ENCODE peak calls at places on chromosomes 12 and 14, in ten cellular contexts. Z, B, P, I, O, C, S, X, T and E are unnamed samples.

GRCh38 chr12:39294712-39295111 is 148.2 kb downstream of the KIF21A start:
- DNase-seq in Z (no peak), B (no peak), P (no peak), I (no peak), O (no peak), C (no peak), S (no peak), X (no peak), T (no peak), E (no peak)

GRCh38 chr12:31524791-31525495 is 66.0 kb downstream of the DENND5B start:
- DNase-seq in Z (no peak), B (peak), P (peak), I (no peak), O (no peak), C (no peak), S (no peak), X (no peak), T (no peak), E (no peak)

GRCh38 chr12:64627781-64628180 is 17.5 kb downstream of the RASSF3 start:
- DNase-seq in Z (no peak), B (peak), P (no peak), I (no peak), O (no peak), C (no peak), S (no peak), X (no peak), T (no peak), E (no peak)

GRCh38 chr12:2431810-2432209 is 363.0 kb upstream of the FKBP4 start:
- DNase-seq in Z (no peak), B (no peak), P (no peak), I (peak), O (no peak), C (peak), S (no peak), X (no peak), T (no peak), E (no peak)

GRCh38 chr14:61648377-61648776 is 46.9 kb upstream of the HIF1A start:
- DNase-seq in Z (no peak), B (no peak), P (no peak), I (no peak), O (no peak), C (no peak), S (no peak), X (no peak), T (no peak), E (no peak)

GRCh38 chr12:131736807-131737484 is 26.1 kb downstream of the SFSWAP start:
- DNase-seq in Z (no peak), B (peak), P (peak), I (no peak), O (peak), C (no peak), S (no peak), X (no peak), T (no peak), E (no peak)

GRCh38 chr12:92745874-92746553 is 43.2 kb downstream of the PLEKHG7 start:
- DNase-seq in Z (peak), B (peak), P (peak), I (peak), O (no peak), C (peak), S (peak), X (no peak), T (peak), E (peak)

GRCh38 chr12:108772247-108772646 is 40.9 kb upstream of the CORO1C start:
- DNase-seq in Z (no peak), B (no peak), P (no peak), I (no peak), O (no peak), C (no peak), S (no peak), X (no peak), T (no peak), E (peak)

GRCh38 chr14:23608454-23608853 is 27.7 kb upstream of the DHRS2 start:
- DNase-seq in Z (no peak), B (no peak), P (no peak), I (no peak), O (no peak), C (no peak), S (peak), X (no peak), T (no peak), E (no peak)

GRCh38 chr12:122182887-122183587 is at the start of gene LRRC43:
- DNase-seq in Z (no peak), B (no peak), P (no peak), I (no peak), O (no peak), C (no peak), S (peak), X (peak), T (peak), E (no peak)

GRCh38 chr14:30756594-30756993 is 117.8 kb upstream of the COCH start:
- DNase-seq in Z (no peak), B (no peak), P (no peak), I (no peak), O (no peak), C (no peak), S (no peak), X (no peak), T (no peak), E (no peak)

GRCh38 chr12:93541578-93542217 is 30.8 kb upstream of the SOCS2 start:
- DNase-seq in Z (no peak), B (no peak), P (no peak), I (no peak), O (no peak), C (no peak), S (no peak), X (peak), T (no peak), E (no peak)

GRCh38 chr14:31154956-31155355 is 52.6 kb downstream of the HECTD1 start:
- DNase-seq in Z (no peak), B (no peak), P (peak), I (no peak), O (no peak), C (no peak), S (no peak), X (no peak), T (no peak), E (no peak)

GRCh38 chr14:96136361-96136760 is 68.3 kb upstream of the BDKRB2 start:
- DNase-seq in Z (no peak), B (peak), P (no peak), I (no peak), O (no peak), C (no peak), S (no peak), X (no peak), T (no peak), E (no peak)

GRCh38 chr12:62783881-62784280 is 151.1 kb downstream of the PPM1H start:
- DNase-seq in Z (no peak), B (no peak), P (no peak), I (no peak), O (no peak), C (no peak), S (no peak), X (no peak), T (no peak), E (no peak)

GRCh38 chr12:81668475-81668874 is 90.7 kb downstream of the PPFIA2 start:
- DNase-seq in Z (no peak), B (peak), P (peak), I (no peak), O (no peak), C (no peak), S (no peak), X (no peak), T (no peak), E (no peak)

GRCh38 chr14:53411110-53411509 is 258.0 kb upstream of the DDHD1 start:
- DNase-seq in Z (no peak), B (peak), P (no peak), I (no peak), O (no peak), C (no peak), S (no peak), X (no peak), T (no peak), E (no peak)

GRCh38 chr12:56935157-56935556 is 949 bp upstream of the SDR9C7 start:
- DNase-seq in Z (no peak), B (no peak), P (no peak), I (no peak), O (no peak), C (no peak), S (no peak), X (no peak), T (no peak), E (no peak)

GRCh38 chr12:26845984-26846383 is 13.0 kb upstream of the ITPR2 start:
- DNase-seq in Z (no peak), B (peak), P (no peak), I (no peak), O (no peak), C (no peak), S (peak), X (no peak), T (no peak), E (no peak)

GRCh38 chr12:26845057-26845666 is 12.2 kb upstream of the ITPR2 start:
- DNase-seq in Z (peak), B (peak), P (peak), I (peak), O (no peak), C (peak), S (peak), X (no peak), T (peak), E (no peak)

GRCh38 chr12:109937371-109937770 is 37.3 kb downstream of the TCHP start:
- DNase-seq in Z (no peak), B (no peak), P (no peak), I (no peak), O (no peak), C (no peak), S (no peak), X (no peak), T (no peak), E (no peak)

GRCh38 chr12:100414756-100415155 is 57.9 kb downstream of the SLC17A8 start:
- DNase-seq in Z (no peak), B (no peak), P (no peak), I (no peak), O (no peak), C (no peak), S (no peak), X (no peak), T (no peak), E (no peak)

GRCh38 chr14:70754989-70755388 is 54.3 kb downstream of the MAP3K9 start:
- DNase-seq in Z (no peak), B (no peak), P (peak), I (no peak), O (no peak), C (no peak), S (peak), X (peak), T (no peak), E (no peak)

GRCh38 chr12:64082866-64083268 is 139.2 kb downstream of the KICS2 start:
- DNase-seq in Z (no peak), B (no peak), P (no peak), I (no peak), O (no peak), C (no peak), S (peak), X (no peak), T (no peak), E (no peak)

GRCh38 chr12:77120695-77121094 is 55.3 kb upstream of the E2F7 start:
- DNase-seq in Z (no peak), B (peak), P (no peak), I (no peak), O (no peak), C (no peak), S (no peak), X (no peak), T (no peak), E (no peak)

GRCh38 chr14:89750206-89750867 is 204.2 kb downstream of the EFCAB11 start:
- DNase-seq in Z (no peak), B (peak), P (no peak), I (no peak), O (no peak), C (no peak), S (no peak), X (no peak), T (no peak), E (no peak)

GRCh38 chr14:34872822-34873590 is 2.2 kb downstream of the BAZ1A start:
- DNase-seq in Z (no peak), B (peak), P (no peak), I (peak), O (no peak), C (peak), S (peak), X (peak), T (no peak), E (no peak)

GRCh38 chr14:75259946-75260545 is 18.6 kb upstream of the FOS start:
- DNase-seq in Z (no peak), B (no peak), P (no peak), I (no peak), O (no peak), C (no peak), S (no peak), X (no peak), T (no peak), E (no peak)

DNA sequence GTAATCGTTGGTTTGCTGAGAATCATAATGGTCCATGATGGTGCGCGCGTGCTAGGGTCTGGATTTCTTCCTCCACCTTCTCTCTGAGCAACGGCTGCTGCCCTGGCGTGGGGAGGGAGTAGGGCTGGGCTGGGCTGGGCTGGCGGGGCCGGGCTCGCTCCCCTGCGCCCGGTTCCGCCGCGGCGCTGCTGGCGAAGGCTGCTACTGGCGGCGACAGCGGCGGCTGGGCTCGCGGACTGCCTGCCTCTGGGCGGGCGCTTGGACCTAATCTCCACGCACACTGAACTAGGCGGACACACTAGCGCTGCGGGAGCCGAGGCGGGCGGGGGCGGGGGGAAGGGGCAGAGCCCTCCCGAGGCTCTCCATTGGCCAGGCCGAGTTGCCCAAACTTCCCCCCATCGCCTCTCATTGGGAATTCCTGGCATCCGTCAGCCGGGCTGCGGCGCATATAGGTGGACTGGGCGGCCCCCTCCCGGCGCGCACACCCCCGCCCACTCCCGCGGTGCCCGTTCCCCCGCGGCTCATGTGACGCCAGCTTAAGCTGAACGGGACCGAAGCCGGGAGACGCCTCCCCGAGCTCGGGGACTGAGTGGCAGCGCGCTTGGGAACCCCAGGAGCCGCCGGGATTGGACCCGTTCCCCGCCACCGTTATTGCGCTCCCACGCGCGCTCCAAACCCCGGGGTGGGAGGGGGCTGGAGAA is at the start of gene ACTN1:
- DNase-seq in Z (peak), B (peak), P (peak), I (peak), O (peak), C (peak), S (peak), X (peak), T (peak), E (peak)
- H3K27ac ChIP-seq in Z (peak), B (peak), P (peak), I (peak), O (peak), C (peak), S (peak), X (peak), T (peak), E (peak)

GRCh38 chr14:45867046-45867894 is 614.3 kb upstream of the MIS18BP1 start:
- DNase-seq in Z (no peak), B (no peak), P (no peak), I (no peak), O (no peak), C (no peak), S (no peak), X (no peak), T (no peak), E (no peak)
- H3K4me3 ChIP-seq in Z (no peak), B (no peak), P (no peak), I (no peak), O (no peak), C (no peak), S (no peak), X (no peak), T (no peak), E (no peak)

GRCh38 chr12:12439636-12440035 is 82.8 kb downstream of the BORCS5 start:
- DNase-seq in Z (no peak), B (peak), P (no peak), I (peak), O (no peak), C (no peak), S (no peak), X (no peak), T (no peak), E (no peak)

GRCh38 chr12:12441051-12441807 is 84.4 kb downstream of the BORCS5 start:
- DNase-seq in Z (no peak), B (no peak), P (no peak), I (no peak), O (no peak), C (no peak), S (no peak), X (no peak), T (no peak), E (no peak)

GRCh38 chr12:12443482-12443881 is 86.6 kb downstream of the BORCS5 start:
- DNase-seq in Z (no peak), B (no peak), P (no peak), I (peak), O (no peak), C (peak), S (peak), X (peak), T (peak), E (no peak)

GRCh38 chr12:12442548-12443071 is 85.7 kb downstream of the BORCS5 start:
- DNase-seq in Z (no peak), B (peak), P (peak), I (no peak), O (no peak), C (no peak), S (no peak), X (no peak), T (no peak), E (no peak)

DNA sequence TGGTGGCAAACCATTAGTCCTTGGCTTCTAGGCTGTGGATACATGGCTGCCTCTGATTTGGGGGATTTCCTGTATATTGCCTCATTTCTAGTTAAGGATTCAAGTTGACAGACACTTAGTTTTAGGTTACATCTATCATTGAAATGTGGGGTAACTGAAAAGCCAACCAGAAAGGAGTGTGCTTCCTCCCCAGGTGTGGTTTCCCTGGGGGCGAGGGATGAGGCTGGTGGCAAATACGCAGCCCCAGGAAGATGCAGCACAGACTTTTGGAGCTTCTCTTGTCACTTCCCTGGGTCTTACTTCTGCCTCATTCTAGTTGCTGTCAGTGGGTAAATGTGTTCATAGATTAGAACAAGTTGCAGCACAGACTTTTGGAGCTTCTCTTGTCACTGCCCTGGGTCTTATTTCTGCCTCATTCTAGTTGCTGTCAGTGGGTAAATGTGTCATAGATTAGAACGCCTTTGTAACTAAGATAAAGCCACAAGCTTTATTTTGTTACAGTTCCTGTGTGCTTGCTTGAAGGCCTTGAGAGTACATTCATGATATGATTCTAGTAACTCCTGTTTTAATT is 85.1 kb downstream of the BORCS5 start:
- DNase-seq in Z (no peak), B (peak), P (no peak), I (no peak), O (no peak), C (no peak), S (no peak), X (no peak), T (no peak), E (no peak)
- TF ChIP-seq POLR2A in Z (no peak), B (no peak), P (no peak), I (no peak), O (no peak), C (no peak), S (no peak), X (no peak), T (peak), E (no peak)

GRCh38 chr12:106126441-106127288 is 12.1 kb downstream of the NUAK1 start:
- DNase-seq in Z (no peak), B (peak), P (no peak), I (peak), O (no peak), C (peak), S (no peak), X (peak), T (no peak), E (peak)
- H3K27ac ChIP-seq in Z (peak), B (peak), P (no peak), I (peak), O (no peak), C (peak), S (no peak), X (peak), T (peak), E (peak)

GRCh38 chr14:20690848-20691640 is 2.5 kb downstream of the ANG start:
- DNase-seq in Z (no peak), B (peak), P (peak), I (peak), O (no peak), C (no peak), S (peak), X (peak), T (peak), E (no peak)
- H3K4me3 ChIP-seq in Z (no peak), B (no peak), P (no peak), I (no peak), O (no peak), C (no peak), S (no peak), X (no peak), T (no peak), E (no peak)

GRCh38 chr12:6852651-6853354 is 853 bp downstream of the USP5 start:
- DNase-seq in Z (no peak), B (peak), P (no peak), I (no peak), O (no peak), C (peak), S (no peak), X (no peak), T (peak), E (no peak)
- TF ChIP-seq POLR2A in Z (no peak), B (peak), P (no peak), I (no peak), O (no peak), C (no peak), S (no peak), X (no peak), T (peak), E (no peak)